ENCODE peak calls at places on chromosome 15, in five cellular contexts. Z is RWPE1, I is left ventricle myocardium inferior, D is kidney, P is tibial nerve. T is an unnamed sample.

GRCh38 chr15:94387854-94388441 is 156.6 kb downstream of the MCTP2 start:
- DNase-seq in Z (no peak), I (no peak), D (no peak), P (no peak), T (no peak)

GRCh38 chr15:57388199-57388863 is 12.0 kb downstream of the CGNL1 start:
- DNase-seq in Z (no peak), I (no peak), D (no peak), P (peak; percentile 56), T (peak; percentile 60)

GRCh38 chr15:73870700-73871408 is 2.5 kb upstream of the TBC1D21 start:
- DNase-seq in Z (no peak), I (peak; percentile 81), D (no peak), P (no peak), T (peak; percentile 46)

GRCh38 chr15:99253381-99254090 is 2.3 kb downstream of the LRRC28 start:
- DNase-seq in Z (no peak), I (no peak), D (no peak), P (no peak), T (no peak)

GRCh38 chr15:33074942-33075341 is 119.6 kb downstream of the FMN1 start:
- DNase-seq in Z (no peak), I (no peak), D (no peak), P (no peak), T (no peak)

GRCh38 chr15:29937956-29938355 is 115.7 kb upstream of the TJP1 start:
- DNase-seq in Z (peak; percentile 77), I (no peak), D (no peak), P (no peak), T (no peak)

GRCh38 chr15:74579001-74579400 is 36.6 kb upstream of the CLK3 start:
- DNase-seq in Z (no peak), I (no peak), D (no peak), P (no peak), T (no peak)

GRCh38 chr15:22956257-22956979 is 23.8 kb downstream of the CYFIP1 start:
- DNase-seq in Z (no peak), I (no peak), D (no peak), P (no peak), T (no peak)

GRCh38 chr15:25947336-25948080 is 84.4 kb upstream of the ATP10A start:
- DNase-seq in Z (no peak), I (no peak), D (no peak), P (no peak), T (peak; percentile 13)

GRCh38 chr15:57323806-57324589 is 52.3 kb upstream of the CGNL1 start:
- DNase-seq in Z (peak; percentile 97), I (peak; percentile 10), D (peak; percentile 74), P (peak; percentile 39), T (no peak)

DNA sequence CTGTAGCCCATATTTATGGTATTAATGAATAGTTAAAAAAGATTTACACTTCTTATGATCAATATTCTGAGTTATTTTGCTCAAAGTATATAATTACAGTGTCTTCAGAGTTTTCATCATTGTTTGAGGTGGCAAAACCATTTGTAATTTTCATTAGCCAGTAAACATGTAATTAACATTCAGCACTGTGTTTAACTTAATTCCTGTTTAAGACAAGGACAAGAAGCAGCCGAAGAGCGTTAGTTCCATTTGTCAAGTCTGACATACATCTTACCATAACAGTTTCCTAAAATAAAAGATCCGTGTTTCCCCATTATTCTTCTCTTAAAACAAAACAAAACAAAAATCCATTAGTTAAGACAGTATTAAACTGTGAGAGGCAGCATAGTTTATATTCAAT is 5.6 kb upstream of the NR2F2 start:
- DNase-seq in Z (no peak), I (no peak), D (no peak), P (no peak), T (no peak)
- H3K27ac ChIP-seq in Z (no peak overlapping the region), I (peak overlapping the region; percentile 96), D (peak overlapping the region; percentile 96), P (peak overlapping the region; percentile 99), T (peak overlapping the region; percentile 16)

DNA sequence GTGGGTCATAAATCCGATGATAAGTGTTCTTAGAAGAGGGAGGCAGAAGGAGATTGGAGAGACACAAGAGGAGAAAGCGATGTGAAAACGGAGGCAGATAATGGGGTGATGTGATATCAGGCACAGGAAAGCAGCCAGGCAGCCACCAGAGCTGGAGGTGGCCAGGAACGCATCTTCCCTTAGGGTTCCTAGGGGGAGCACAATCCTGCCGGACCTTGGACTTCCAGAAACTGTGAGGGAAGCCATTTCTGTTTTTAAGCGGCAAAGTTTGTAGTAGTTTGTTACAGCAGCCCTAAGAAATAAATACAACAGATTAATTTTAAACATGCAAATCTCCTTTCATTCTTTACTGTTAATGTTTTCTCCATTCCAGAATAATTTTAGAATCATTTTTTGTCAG is 259.9 kb upstream of the TMC3 start:
- DNase-seq in Z (no peak), I (no peak), D (no peak), P (no peak), T (no peak)
- TF ChIP-seq CTCF in Z (no peak), I (no peak), D (no peak), P (no peak), T (no peak)

GRCh38 chr15:78211189-78211921 is 23.0 kb downstream of the ACSBG1 start:
- DNase-seq in Z (no peak), I (no peak), D (no peak), P (no peak), T (no peak)
- H3K27ac ChIP-seq in Z (no peak overlapping the region), I (no peak overlapping the region), D (no peak overlapping the region), P (no peak overlapping the region), T (no peak overlapping the region)

DNA sequence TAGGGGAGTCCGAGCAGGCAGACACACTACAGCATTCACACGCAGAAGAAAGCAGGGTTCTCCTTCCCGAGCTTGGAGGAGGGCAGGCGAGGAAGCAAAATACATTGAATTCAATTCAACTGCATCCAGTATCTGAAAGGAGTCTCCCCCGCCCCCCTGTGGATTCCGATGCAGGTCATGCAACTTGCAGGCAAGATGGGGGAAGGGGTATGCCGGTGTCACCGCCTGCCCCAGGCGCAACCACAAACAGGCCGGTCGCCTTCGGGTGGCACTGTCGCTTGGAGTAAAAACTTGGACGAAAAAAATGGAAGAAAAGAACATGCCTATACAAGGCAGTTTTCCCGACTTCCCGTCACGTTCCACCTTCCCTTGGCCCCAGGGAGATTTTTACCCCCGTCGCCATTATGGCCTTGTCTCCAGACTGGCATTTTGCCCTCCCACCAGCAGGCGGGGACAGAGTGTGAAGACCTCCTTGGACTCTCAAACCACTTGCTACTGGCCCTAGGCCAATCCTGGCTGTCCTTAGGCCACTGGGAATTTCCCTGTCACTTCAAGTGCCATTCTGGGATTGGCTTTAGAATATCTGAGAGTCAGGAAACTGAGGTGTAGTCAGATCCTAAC is 1.6 kb upstream of the NTRK3 start:
- DNase-seq in Z (no peak), I (no peak), D (no peak), P (no peak), T (peak; percentile 8)
- TF ChIP-seq CTCF in Z (no peak), I (peak; percentile 44), D (no peak), P (peak; percentile 26), T (no peak)

GRCh38 chr15:97013491-97013890 is 683.0 kb downstream of the NR2F2 start:
- DNase-seq in Z (no peak), I (no peak), D (no peak), P (no peak), T (no peak)
- H3K27ac ChIP-seq in Z (no peak overlapping the region), I (no peak overlapping the region), D (no peak overlapping the region), P (no peak overlapping the region), T (no peak overlapping the region)

GRCh38 chr15:79219393-79220056 is 63.0 kb upstream of the ANKRD34C start:
- DNase-seq in Z (no peak), I (no peak), D (no peak), P (no peak), T (no peak)

GRCh38 chr15:79213650-79214049 is 68.9 kb upstream of the ANKRD34C start:
- DNase-seq in Z (no peak), I (no peak), D (no peak), P (no peak), T (no peak)

GRCh38 chr15:79221696-79222095 is 60.8 kb upstream of the ANKRD34C start:
- DNase-seq in Z (no peak), I (no peak), D (no peak), P (no peak), T (no peak)

DNA sequence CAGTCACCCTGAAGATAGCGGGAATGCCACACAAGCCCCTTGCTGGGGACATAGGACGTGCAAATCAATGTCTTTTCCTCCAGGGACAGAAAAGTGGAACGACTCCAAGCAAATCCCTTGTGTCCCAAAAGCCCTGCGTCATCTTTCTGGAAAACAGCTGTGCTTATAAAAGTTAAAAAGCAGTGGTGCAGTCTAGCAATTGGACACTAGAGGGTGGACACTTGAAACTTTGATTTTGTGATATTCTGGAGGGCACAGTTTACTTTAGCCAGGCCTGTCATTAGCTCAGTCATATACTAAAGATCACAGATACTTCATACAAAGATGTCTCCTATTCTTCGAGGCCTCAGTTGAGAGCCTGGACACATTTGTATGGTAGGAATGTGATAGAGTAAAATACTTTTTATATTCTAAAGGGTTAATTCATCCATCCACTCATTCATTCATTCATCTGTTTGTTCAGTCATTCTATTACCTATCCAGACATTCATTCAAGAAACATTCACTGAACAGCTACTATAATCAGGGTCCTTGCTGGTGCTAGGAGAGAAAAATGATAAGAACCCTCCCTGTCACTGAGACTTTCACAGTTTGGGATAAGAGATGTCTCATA is 63.8 kb upstream of the ANKRD34C start:
- DNase-seq in Z (peak; percentile 36), I (no peak), D (no peak), P (no peak), T (no peak)
- TF ChIP-seq CTCF in Z (peak; percentile 33), I (peak; percentile 60), D (no peak), P (no peak), T (no peak)

DNA sequence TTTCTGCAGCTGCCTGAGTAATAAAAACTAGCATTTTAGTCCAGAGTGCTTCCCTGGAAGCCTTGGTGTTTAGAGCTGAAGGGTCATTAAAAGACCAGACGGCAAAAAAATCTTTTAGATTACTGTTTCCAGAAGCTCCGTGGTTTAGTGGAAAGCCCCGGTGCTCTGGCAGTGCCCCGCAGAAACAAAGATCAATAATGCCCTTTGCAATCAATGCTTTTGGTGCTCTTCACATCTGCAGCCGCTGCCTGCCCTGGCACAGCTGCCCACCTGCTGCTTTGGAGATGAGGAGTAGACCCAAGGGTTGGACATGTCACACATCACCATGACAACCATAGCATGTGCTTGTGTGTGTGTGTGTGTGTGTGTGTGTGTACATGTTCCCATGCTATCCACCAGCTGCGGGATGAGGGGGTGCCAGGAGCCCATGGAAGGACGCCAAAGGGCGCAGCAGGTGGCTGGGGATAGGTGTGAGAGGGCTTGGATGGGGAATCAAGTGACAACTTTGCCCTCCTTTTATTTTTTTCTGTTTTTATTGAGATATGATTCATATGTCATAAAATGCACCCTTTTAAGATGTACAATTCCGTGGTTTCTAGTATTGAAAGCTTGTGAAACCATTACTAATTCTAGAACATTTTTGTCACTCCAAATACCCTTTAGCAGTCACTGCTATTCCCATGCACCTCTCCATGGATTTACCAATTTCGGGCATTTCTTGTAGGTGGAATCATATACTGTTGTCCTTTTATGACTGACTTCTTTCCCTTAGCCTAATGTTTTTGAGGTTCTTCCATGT is 75.7 kb upstream of the KLHL25 start:
- DNase-seq in Z (no peak), I (no peak), D (no peak), P (no peak), T (no peak)
- H3K27ac ChIP-seq in Z (no peak overlapping the region), I (no peak overlapping the region), D (no peak overlapping the region), P (no peak overlapping the region), T (no peak overlapping the region)

GRCh38 chr15:66220587-66220986 is 33.0 kb downstream of the MEGF11 start:
- DNase-seq in Z (no peak), I (no peak), D (no peak), P (no peak), T (no peak)
- TF ChIP-seq CTCF in Z (no peak), I (no peak), D (no peak), P (no peak), T (no peak)